ENCODE peak calls at places on chromosomes 16 and 17, in four cellular contexts. One of them, this sample, is unnamed.

GRCh38 chr17:76997981-76998531 is 129.9 kb downstream of the MGAT5B start:
- DNase-seq in HepG2: no peak
- DNase-seq in SK-N-SH: peak; percentile 12
- DNase-seq in H1: no peak
- DNase-seq in this sample: no peak

GRCh38 chr16:8686031-8686621 is 11.7 kb downstream of the ABAT start:
- DNase-seq in HepG2: no peak
- DNase-seq in SK-N-SH: peak; percentile 49
- DNase-seq in H1: no peak
- DNase-seq in this sample: peak; percentile 56

GRCh38 chr17:2563061-2563460 is 30.4 kb upstream of the PAFAH1B1 start:
- DNase-seq in HepG2: no peak
- DNase-seq in SK-N-SH: no peak
- DNase-seq in H1: no peak
- DNase-seq in this sample: no peak

GRCh38 chr16:80066805-80067580 is 466.5 kb upstream of the MAF start:
- DNase-seq in HepG2: no peak
- DNase-seq in SK-N-SH: no peak
- DNase-seq in H1: no peak
- DNase-seq in this sample: no peak

GRCh38 chr17:36703860-36704266 is 102.5 kb downstream of the MRM1 start:
- DNase-seq in HepG2: no peak
- DNase-seq in SK-N-SH: peak; percentile 37
- DNase-seq in H1: peak; percentile 98
- DNase-seq in this sample: peak; percentile 81

GRCh38 chr17:2137342-2138098 is 82.6 kb downstream of the HIC1 start:
- DNase-seq in HepG2: no peak
- DNase-seq in SK-N-SH: no peak
- DNase-seq in H1: peak; percentile 53
- DNase-seq in this sample: no peak

GRCh38 chr16:88367560-88367959 is 15.2 kb upstream of the ZNF469 start:
- DNase-seq in HepG2: no peak
- DNase-seq in SK-N-SH: no peak
- DNase-seq in H1: no peak
- DNase-seq in this sample: no peak

GRCh38 chr17:74268554-74268953 is 5.5 kb upstream of the DNAI2 start:
- DNase-seq in HepG2: no peak
- DNase-seq in SK-N-SH: no peak
- DNase-seq in H1: no peak
- DNase-seq in this sample: no peak

GRCh38 chr17:4950075-4950756 is 703 bp upstream of the ENO3 start:
- DNase-seq in HepG2: peak; percentile 56
- DNase-seq in SK-N-SH: peak; percentile 82
- DNase-seq in H1: peak; percentile 77
- DNase-seq in this sample: no peak

GRCh38 chr16:22685162-22685830 is 128.7 kb upstream of the HS3ST2 start:
- DNase-seq in HepG2: no peak
- DNase-seq in SK-N-SH: no peak
- DNase-seq in H1: no peak
- DNase-seq in this sample: no peak

GRCh38 chr16:10693889-10694288 is 841 bp downstream of the TEKT5 start:
- DNase-seq in HepG2: no peak
- DNase-seq in SK-N-SH: no peak
- DNase-seq in H1: no peak
- DNase-seq in this sample: no peak

GRCh38 chr17:35254107-35254802 is 11.4 kb downstream of the SLFN5 start:
- DNase-seq in HepG2: peak; percentile 56
- DNase-seq in SK-N-SH: no peak
- DNase-seq in H1: no peak
- DNase-seq in this sample: no peak

GRCh38 chr17:81331527-81332043 is 36.5 kb upstream of the SLC38A10 start:
- DNase-seq in HepG2: no peak
- DNase-seq in SK-N-SH: peak; percentile 98
- DNase-seq in H1: no peak
- DNase-seq in this sample: no peak

GRCh38 chr17:31272236-31272635 is 24.8 kb downstream of the OMG start:
- DNase-seq in HepG2: no peak
- DNase-seq in SK-N-SH: no peak
- DNase-seq in H1: no peak
- DNase-seq in this sample: no peak

DNA sequence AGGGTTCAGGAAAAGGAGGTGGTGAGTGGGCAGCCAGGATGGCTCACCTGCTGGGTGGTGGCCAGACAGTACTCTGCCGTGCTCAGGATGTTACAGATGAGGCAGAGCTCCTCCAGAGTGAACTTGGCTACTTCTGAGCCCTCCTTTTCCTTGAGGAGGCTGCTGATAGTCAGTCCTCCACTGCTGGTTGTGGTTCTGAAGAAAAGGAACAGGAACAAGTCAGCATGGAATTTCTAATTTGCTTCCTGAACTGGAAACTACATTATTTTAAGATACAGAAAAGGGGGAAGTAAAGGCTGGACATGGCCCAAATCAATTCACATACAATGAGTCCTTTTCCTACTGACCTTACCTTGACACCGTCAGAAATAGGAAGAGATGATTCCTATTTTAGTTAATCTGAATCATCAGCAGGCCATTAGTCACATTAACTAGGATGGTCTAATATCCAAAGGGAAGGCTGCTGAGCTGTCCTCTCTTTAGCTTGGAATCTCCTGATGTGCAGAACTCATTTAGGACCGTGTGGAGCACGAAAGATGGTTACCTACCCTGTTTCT is 154.2 kb downstream of the VPS53 start:
- DNase-seq in HepG2: no peak
- DNase-seq in SK-N-SH: no peak
- DNase-seq in H1: no peak
- DNase-seq in this sample: no peak
- TF ChIP-seq JUND in HepG2: no peak
- TF ChIP-seq JUND in SK-N-SH: peak; percentile 41
- TF ChIP-seq JUND in H1: no peak
- TF ChIP-seq JUND in this sample: no peak

GRCh38 chr17:78678220-78678554 is 101.0 kb upstream of the DNAH17 start:
- DNase-seq in HepG2: no peak
- DNase-seq in SK-N-SH: no peak
- DNase-seq in H1: no peak
- DNase-seq in this sample: no peak

GRCh38 chr17:78678711-78679110 is 101.5 kb upstream of the DNAH17 start:
- DNase-seq in HepG2: no peak
- DNase-seq in SK-N-SH: no peak
- DNase-seq in H1: no peak
- DNase-seq in this sample: no peak

GRCh38 chr17:78682363-78682762 is 99.7 kb downstream of the CYTH1 start:
- DNase-seq in HepG2: no peak
- DNase-seq in SK-N-SH: no peak
- DNase-seq in H1: no peak
- DNase-seq in this sample: no peak

GRCh38 chr17:78679495-78680395 is 102.3 kb downstream of the CYTH1 start:
- DNase-seq in HepG2: no peak
- DNase-seq in SK-N-SH: no peak
- DNase-seq in H1: no peak
- DNase-seq in this sample: no peak

GRCh38 chr17:78680436-78680835 is 101.6 kb downstream of the CYTH1 start:
- DNase-seq in HepG2: no peak
- DNase-seq in SK-N-SH: no peak
- DNase-seq in H1: no peak
- DNase-seq in this sample: no peak
- TF ChIP-seq JUND in HepG2: no peak
- TF ChIP-seq JUND in SK-N-SH: no peak
- TF ChIP-seq JUND in H1: no peak
- TF ChIP-seq JUND in this sample: no peak

DNA sequence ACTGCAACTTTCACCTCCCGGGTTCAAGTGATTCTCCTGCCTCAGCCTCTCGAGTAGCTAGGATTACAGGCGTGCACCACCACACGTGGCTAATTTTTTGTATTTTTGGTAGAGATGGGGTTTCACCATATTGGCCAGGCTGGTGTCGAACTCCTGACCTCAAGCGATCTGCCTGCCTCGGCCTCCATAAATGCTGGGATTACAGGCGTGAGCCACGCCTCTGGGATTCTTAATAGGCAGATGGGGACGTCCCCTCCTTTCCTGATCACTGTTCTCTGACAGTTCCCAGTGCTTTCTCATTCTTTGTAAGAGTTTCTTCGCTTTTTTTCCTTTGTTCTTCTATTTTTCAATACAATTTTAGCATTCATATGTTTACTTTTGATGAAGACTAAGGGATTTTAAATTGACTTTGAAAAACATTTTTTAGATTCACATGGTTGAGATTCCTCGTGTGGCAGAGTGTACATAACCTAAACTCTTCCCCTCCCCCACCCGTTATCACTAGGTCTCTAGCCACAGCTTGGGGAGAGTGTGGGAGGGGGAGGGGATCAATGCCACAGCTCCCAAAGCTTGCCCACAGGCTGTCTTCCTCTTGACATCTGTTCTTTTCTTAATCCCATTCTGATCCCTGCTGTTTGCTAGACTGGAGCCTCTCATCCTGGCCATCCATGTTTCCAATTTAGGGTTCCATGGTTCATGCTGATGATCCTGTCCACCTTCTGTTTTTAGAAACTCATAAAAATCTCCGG is 11.0 kb downstream of the ADORA2B start:
- DNase-seq in HepG2: no peak
- DNase-seq in SK-N-SH: no peak
- DNase-seq in H1: no peak
- DNase-seq in this sample: no peak
- TF ChIP-seq JUND in HepG2: no peak
- TF ChIP-seq JUND in SK-N-SH: no peak
- TF ChIP-seq JUND in H1: no peak
- TF ChIP-seq JUND in this sample: no peak

GRCh38 chr17:57599271-57600045 is 145.6 kb downstream of the CCDC182 start:
- DNase-seq in HepG2: no peak
- DNase-seq in SK-N-SH: no peak
- DNase-seq in H1: no peak
- DNase-seq in this sample: no peak
- TF ChIP-seq JUND in HepG2: no peak
- TF ChIP-seq JUND in SK-N-SH: no peak
- TF ChIP-seq JUND in H1: no peak
- TF ChIP-seq JUND in this sample: no peak

GRCh38 chr17:78113804-78114785 is 14.5 kb downstream of the TMC6 start:
- DNase-seq in HepG2: no peak
- DNase-seq in SK-N-SH: no peak
- DNase-seq in H1: no peak
- DNase-seq in this sample: no peak

GRCh38 chr17:78111012-78111726 is 17.4 kb downstream of the TMC6 start:
- DNase-seq in HepG2: no peak
- DNase-seq in SK-N-SH: no peak
- DNase-seq in H1: no peak
- DNase-seq in this sample: no peak

GRCh38 chr17:78114831-78115723 is 13.5 kb downstream of the TMC6 start:
- DNase-seq in HepG2: no peak
- DNase-seq in SK-N-SH: peak; percentile 49
- DNase-seq in H1: no peak
- DNase-seq in this sample: no peak

GRCh38 chr17:78111727-78112507 is 16.6 kb downstream of the TMC6 start:
- DNase-seq in HepG2: no peak
- DNase-seq in SK-N-SH: no peak
- DNase-seq in H1: no peak
- DNase-seq in this sample: no peak

DNA sequence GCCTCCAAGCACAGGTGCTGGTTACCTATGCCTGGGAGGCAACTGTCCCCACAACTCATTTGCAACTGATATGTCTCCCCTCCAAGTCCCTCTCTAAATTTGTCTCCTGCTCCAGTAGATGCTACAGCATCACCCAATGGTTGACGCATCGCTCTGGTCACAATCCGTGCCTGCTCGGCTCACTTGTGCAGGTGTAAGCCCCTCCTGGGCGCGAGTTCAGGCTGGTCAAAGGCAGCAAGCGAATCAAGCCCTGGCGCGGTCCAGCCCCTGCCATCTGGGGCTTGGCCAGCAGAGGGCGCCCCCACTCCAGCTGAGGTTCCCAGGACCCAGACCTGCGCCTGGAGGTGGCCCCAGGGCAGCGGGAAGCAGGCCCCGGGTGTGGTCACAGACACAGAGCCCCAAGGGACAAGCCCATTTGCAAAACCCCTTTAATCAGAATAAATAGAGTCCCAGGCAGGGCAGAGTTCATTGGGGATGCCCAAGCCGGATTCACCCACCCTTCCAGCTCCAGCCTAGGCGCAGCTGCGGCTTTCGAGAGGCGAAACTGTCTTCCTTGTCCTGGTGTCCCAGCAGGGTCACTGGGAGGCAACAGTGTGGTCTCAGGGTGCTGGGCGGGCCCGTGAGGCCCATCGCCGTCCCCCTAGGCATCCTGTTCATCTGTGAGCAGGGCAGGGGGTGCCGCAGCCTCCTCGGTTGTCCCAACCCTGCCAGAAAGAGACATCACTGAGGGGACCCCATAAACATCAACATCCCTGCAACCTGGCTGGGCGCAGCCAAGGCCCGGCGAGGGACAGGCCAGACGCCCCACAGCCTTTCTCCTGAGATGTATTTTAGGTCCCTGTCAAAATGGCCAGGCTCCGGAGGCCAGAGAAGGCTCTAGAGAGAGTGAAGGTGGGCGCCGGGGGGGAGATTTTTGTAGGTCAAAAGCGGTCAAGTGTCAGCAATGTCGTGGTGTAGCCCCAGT is 15.8 kb downstream of the TMC6 start:
- DNase-seq in HepG2: peak; percentile 52
- DNase-seq in SK-N-SH: peak; percentile 98
- DNase-seq in H1: peak; percentile 100
- DNase-seq in this sample: peak; percentile 75
- TF ChIP-seq JUND in HepG2: no peak
- TF ChIP-seq JUND in SK-N-SH: no peak
- TF ChIP-seq JUND in H1: peak; percentile 27
- TF ChIP-seq JUND in this sample: no peak